ENCODE peak calls at places on chromosomes 13 and 19, in nine cellular contexts. A is tibial artery, H is sigmoid colon, D is astrocyte of the spinal cord, J is breast epithelium, F is cardiac fibroblast, X is AG09309, E is fibroblast of lung, C is uterus. B is an unnamed sample.

GRCh38 chr13:93238711-93239110 is 12.1 kb downstream of the GPC6 start:
- DNase-seq in A (no peak), H (no peak), D (no peak), J (no peak), F (no peak), X (no peak), E (no peak), C (no peak), B (no peak)

GRCh38 chr13:61086052-61086451 is 329.6 kb downstream of the PCDH20 start:
- DNase-seq in A (no peak), H (no peak), D (peak), J (no peak), F (no peak), X (no peak), E (no peak), C (no peak), B (no peak)

GRCh38 chr19:47663911-47664771 is 49.1 kb upstream of the EHD2 start:
- DNase-seq in A (peak), H (peak), D (peak), J (peak), F (peak), X (peak), E (peak), C (peak), B (peak)

GRCh38 chr19:6481541-6482342 is at the start of gene DENND1C:
- DNase-seq in A (no peak), H (no peak), D (no peak), J (no peak), F (peak), X (no peak), E (no peak), C (no peak), B (no peak)

GRCh38 chr19:3968556-3969434 is 2.1 kb downstream of the DAPK3 start:
- DNase-seq in A (peak), H (peak), D (peak), J (peak), F (peak), X (peak), E (peak), C (peak), B (peak)

GRCh38 chr19:31505596-31505910 is 156.3 kb upstream of the TSHZ3 start:
- DNase-seq in A (no peak), H (no peak), D (no peak), J (no peak), F (no peak), X (no peak), E (no peak), C (no peak), B (no peak)

GRCh38 chr13:75760182-75760981 is 124.3 kb downstream of the LMO7 start:
- DNase-seq in A (no peak), H (no peak), D (no peak), J (no peak), F (peak), X (no peak), E (peak), C (no peak), B (no peak)

GRCh38 chr19:12000152-12000981 is 35.1 kb downstream of the ZNF433 start:
- DNase-seq in A (no peak), H (no peak), D (peak), J (no peak), F (peak), X (no peak), E (no peak), C (no peak), B (peak)

GRCh38 chr19:13051581-13052165 is 51.0 kb downstream of the LYL1 start:
- DNase-seq in A (no peak), H (peak), D (peak), J (peak), F (peak), X (no peak), E (peak), C (peak), B (no peak)

GRCh38 chr13:83667606-83668005 is 214.7 kb downstream of the SLITRK1 start:
- DNase-seq in A (no peak), H (no peak), D (no peak), J (no peak), F (no peak), X (no peak), E (no peak), C (no peak), B (no peak)

GRCh38 chr13:113338451-113338850 is 25.5 kb downstream of the GRTP1 start:
- DNase-seq in A (no peak), H (no peak), D (no peak), J (no peak), F (no peak), X (no peak), E (no peak), C (no peak), B (no peak)

GRCh38 chr19:51020988-51021651 is 1.6 kb upstream of the KLK10 start:
- DNase-seq in A (no peak), H (no peak), D (peak), J (peak), F (peak), X (no peak), E (peak), C (no peak), B (peak)

GRCh38 chr13:50715402-50716146 is 127.9 kb downstream of the DLEU7 start:
- DNase-seq in A (peak), H (peak), D (no peak), J (no peak), F (no peak), X (no peak), E (no peak), C (no peak), B (no peak)

GRCh38 chr19:3115916-3116602 is 19.8 kb upstream of the GNA15 start:
- DNase-seq in A (no peak), H (no peak), D (no peak), J (peak), F (no peak), X (no peak), E (no peak), C (no peak), B (no peak)

GRCh38 chr13:111590796-111591195 is 270.4 kb downstream of the TEX29 start:
- DNase-seq in A (no peak), H (no peak), D (no peak), J (no peak), F (no peak), X (no peak), E (no peak), C (no peak), B (no peak)

GRCh38 chr19:3458595-3459284 is 21.6 kb downstream of the SMIM24 start:
- DNase-seq in A (peak), H (no peak), D (peak), J (no peak), F (peak), X (no peak), E (peak), C (peak), B (peak)

GRCh38 chr19:11494634-11495285 is 10.9 kb downstream of the ZNF653 start:
- DNase-seq in A (no peak), H (no peak), D (no peak), J (no peak), F (no peak), X (no peak), E (no peak), C (no peak), B (no peak)

GRCh38 chr13:53126803-53127202 is 98.2 kb downstream of the OLFM4 start:
- DNase-seq in A (peak), H (peak), D (no peak), J (no peak), F (no peak), X (no peak), E (peak), C (peak), B (no peak)

GRCh38 chr13:48096670-48097069 is 1.8 kb upstream of the MED4 start:
- DNase-seq in A (no peak), H (no peak), D (no peak), J (no peak), F (no peak), X (no peak), E (no peak), C (no peak), B (no peak)

GRCh38 chr13:66689628-66690027 is 540.5 kb downstream of the PCDH9 start:
- DNase-seq in A (no peak), H (no peak), D (peak), J (no peak), F (peak), X (no peak), E (peak), C (no peak), B (no peak)

GRCh38 chr19:31985001-31985605 is 360.3 kb upstream of the ZNF507 start:
- DNase-seq in A (no peak), H (no peak), D (no peak), J (no peak), F (no peak), X (no peak), E (peak), C (no peak), B (no peak)

GRCh38 chr19:784541-784940 is 12.7 kb upstream of the PTBP1 start:
- DNase-seq in A (no peak), H (no peak), D (no peak), J (no peak), F (no peak), X (no peak), E (no peak), C (no peak), B (no peak)

GRCh38 chr19:48244289-48244688 is 11.4 kb downstream of the CARD8 start:
- DNase-seq in A (no peak), H (no peak), D (peak), J (no peak), F (peak), X (no peak), E (no peak), C (no peak), B (no peak)

GRCh38 chr19:19179548-19180441 is 9.7 kb upstream of the MEF2B start:
- DNase-seq in A (no peak), H (no peak), D (no peak), J (no peak), F (no peak), X (no peak), E (no peak), C (no peak), B (no peak)

DNA sequence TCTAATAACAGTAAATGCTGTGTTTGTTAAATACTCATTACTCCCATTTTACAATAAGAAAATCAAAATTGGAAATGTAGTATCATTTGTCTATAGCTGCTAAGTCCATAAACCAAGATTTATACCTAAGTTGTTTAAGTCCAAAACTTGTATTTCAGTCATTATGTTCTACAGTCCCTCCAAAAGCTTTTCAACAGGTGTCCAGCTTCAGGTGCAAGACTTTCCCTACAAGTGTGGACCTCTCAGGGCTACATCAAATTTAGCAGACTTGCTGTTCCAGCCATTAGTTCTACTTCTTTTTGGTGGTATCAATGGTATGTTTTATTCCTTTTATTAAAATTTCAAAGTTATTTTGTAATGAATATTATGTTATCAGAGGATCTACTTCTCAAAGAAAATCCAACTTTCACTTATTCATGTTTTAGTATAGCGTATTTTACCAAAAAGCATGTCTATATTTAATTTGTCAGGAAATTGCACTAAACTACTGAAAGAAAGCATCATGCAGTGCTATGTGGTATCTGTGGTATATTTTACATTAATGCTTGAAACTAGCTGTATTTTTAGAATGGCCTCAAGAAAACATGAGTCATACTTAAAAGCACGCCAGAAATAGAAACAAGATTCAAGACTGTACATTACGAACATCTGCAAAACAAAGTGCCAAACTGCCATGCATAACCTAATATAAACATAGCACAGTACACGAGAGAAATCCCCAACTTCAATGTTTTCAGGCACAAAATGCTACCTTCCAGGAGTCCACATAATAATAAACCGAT is 44.5 kb downstream of the VWA8 start:
- DNase-seq in A (no peak), H (no peak), D (peak), J (no peak), F (peak), X (peak), E (peak), C (no peak), B (peak)
- H3K4me3 ChIP-seq in A (no peak), H (no peak), D (no peak), J (no peak), F (no peak), X (no peak), E (peak), C (no peak), B (no peak)

GRCh38 chr19:28727133-28727834 is 485.7 kb downstream of the UQCRFS1 start:
- DNase-seq in A (no peak), H (no peak), D (no peak), J (no peak), F (peak), X (no peak), E (peak), C (no peak), B (peak)
- TF ChIP-seq CTCF in A (no peak), H (no peak), D (no peak), J (no peak), F (peak), X (no peak), E (peak), C (no peak), B (peak)

DNA sequence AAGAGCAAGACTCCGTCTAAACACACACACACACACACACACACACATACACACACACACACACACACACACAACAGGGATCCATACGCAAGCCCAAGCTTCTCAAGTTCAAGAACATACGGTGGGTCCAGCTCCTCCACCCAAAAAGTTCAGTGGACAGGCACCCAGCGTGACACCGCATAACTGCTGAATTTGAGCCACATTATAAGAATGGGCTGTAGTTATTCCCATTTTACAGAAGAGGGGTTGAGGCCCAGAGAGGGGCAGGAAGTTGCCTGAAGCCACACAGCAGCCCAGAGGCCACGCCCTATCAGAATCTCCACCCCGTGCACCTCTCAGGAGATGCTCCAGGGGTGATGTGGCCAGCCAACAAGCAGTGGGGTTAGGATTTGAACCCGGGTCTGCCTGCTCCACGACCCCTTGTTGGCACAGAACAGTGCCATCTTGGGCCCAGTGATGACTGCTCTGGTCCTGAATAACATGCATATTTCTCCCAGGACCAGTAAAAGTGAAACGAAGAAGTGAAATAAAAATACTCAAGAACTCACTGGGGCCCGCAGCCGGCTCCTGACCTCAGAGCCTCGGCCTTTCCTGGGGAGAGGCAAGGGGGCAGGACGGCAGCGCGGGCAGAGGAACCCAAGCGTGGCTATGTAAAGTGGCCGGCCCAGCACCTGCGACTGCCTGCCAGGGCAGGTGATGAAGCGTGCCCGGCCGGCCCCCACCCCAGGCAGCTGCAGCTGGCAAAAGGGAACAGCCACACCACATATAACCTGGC is 61.9 kb downstream of the AP1M1 start:
- DNase-seq in A (no peak), H (no peak), D (no peak), J (no peak), F (no peak), X (no peak), E (no peak), C (no peak), B (no peak)
- H3K4me3 ChIP-seq in A (no peak), H (no peak), D (no peak), J (no peak), F (no peak), X (no peak), E (no peak), C (no peak), B (no peak)

DNA sequence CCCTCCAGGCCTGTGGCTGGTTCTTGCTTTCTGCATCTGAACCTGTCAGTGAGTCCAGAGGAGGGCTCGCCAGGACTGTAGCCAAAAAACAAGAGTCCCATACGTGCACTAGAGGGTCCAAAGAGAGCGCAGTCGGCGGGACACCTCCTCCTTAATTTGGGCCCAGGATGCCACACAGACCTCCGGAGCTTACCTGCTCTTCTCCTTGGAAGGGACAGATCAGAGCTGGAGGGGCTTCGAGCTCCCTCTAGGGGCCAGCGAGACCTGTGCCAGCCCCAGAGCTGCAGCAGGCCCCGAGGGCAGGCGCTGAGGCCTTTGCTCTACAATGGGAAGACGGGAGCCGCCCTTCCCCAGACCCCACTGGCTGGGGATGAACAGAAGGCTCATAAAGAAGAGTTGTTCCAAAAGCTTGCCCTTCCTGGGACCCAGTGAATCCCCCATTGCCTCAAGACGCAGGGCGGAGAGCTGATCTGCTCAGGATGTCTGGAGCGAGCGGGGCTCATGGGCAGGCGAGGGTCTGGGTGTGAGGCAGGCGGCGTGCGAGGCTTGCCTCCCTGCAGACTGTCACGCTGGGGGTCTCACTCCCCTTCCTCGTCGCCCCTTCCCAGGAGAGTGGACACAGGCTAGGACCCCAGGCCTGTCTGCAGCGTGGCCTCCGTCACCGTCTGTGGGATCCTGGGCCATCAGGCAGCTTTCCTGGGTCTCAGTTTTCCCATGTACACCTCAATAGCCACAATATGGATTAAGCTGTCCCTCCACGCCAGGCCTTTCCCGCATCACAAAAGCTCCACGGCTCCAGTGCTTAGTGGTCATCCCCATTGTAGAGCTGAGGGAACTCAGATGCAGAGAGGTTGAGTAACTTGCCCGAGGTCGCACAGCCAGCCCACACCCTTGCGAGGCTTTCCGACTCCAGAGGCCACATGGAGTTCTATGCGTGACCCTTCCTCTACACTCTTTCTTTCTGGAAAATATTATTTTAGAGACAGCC is 46.9 kb upstream of the VSTM2B start:
- DNase-seq in A (no peak), H (no peak), D (no peak), J (no peak), F (no peak), X (no peak), E (no peak), C (no peak), B (no peak)
- TF ChIP-seq CTCF in A (no peak), H (peak), D (no peak), J (no peak), F (no peak), X (peak), E (no peak), C (no peak), B (peak)

GRCh38 chr19:53520163-53520546 is 17.8 kb upstream of the ZNF331 start:
- DNase-seq in A (no peak), H (no peak), D (no peak), J (no peak), F (no peak), X (no peak), E (no peak), C (no peak), B (no peak)

GRCh38 chr19:53520547-53521372 is 17.2 kb upstream of the ZNF331 start:
- DNase-seq in A (peak), H (peak), D (peak), J (peak), F (peak), X (peak), E (peak), C (peak), B (peak)

GRCh38 chr19:53518716-53519115 is 19.2 kb upstream of the ZNF331 start:
- DNase-seq in A (no peak), H (no peak), D (no peak), J (no peak), F (no peak), X (no peak), E (no peak), C (no peak), B (no peak)

GRCh38 chr19:53519431-53519830 is 18.5 kb upstream of the ZNF331 start:
- DNase-seq in A (no peak), H (peak), D (no peak), J (no peak), F (no peak), X (no peak), E (no peak), C (peak), B (no peak)

GRCh38 chr19:53521373-53522202 is 16.4 kb upstream of the ZNF331 start:
- DNase-seq in A (no peak), H (no peak), D (no peak), J (no peak), F (no peak), X (no peak), E (no peak), C (no peak), B (no peak)
- H3K4me3 ChIP-seq in A (peak), H (peak), D (peak), J (peak), F (peak), X (peak), E (peak), C (peak), B (peak)

DNA sequence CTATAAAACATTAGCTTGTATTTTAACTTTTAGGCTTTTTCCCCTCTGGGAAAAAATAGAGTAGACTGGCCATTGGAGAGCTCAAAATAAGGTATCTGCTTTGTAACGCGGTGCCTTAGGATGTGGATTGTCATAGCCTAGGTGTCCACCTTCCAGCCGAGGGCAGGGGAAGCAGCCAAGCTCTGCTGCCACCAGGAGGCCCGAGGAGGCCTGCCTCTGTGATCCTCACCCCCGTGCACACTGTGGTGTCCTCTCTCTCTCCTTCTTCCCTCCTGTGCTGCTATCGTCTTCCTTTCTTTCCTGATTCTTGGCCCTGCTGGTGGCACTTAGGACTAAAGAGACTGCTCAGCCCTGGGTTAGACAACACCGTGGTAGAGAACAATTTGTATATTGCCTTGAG is 11.3 kb downstream of the HNRNPM start:
- DNase-seq in A (no peak), H (peak), D (no peak), J (no peak), F (no peak), X (no peak), E (no peak), C (no peak), B (no peak)
- TF ChIP-seq CTCF in A (no peak), H (no peak), D (peak), J (no peak), F (peak), X (peak), E (peak), C (no peak), B (peak)

GRCh38 chr13:34161829-34162544 is 344.0 kb downstream of the RFC3 start:
- DNase-seq in A (no peak), H (no peak), D (peak), J (no peak), F (peak), X (peak), E (peak), C (no peak), B (peak)
- H3K4me3 ChIP-seq in A (peak), H (no peak), D (no peak), J (peak), F (no peak), X (no peak), E (peak), C (no peak), B (no peak)

DNA sequence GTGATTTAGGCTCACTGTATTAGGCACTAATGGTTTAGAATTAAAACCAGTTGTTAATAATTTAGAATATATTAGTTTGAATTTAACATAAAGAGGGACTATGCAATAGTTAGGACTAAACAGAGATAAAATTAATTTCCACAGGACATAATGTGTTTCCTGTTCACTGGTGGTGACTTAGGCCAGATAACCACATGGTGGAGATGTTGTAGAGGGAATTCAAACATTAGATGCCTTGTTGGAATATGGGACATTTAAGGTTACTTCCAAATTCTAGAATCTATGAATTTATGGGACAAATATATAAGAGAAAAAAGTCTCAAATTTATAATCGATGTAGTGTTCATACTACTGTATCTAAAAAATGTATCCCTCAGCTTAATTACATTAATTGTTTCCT is 615.5 kb upstream of the KLHL1 start:
- DNase-seq in A (no peak), H (no peak), D (peak), J (no peak), F (peak), X (no peak), E (peak), C (no peak), B (peak)
- TF ChIP-seq CTCF in A (no peak), H (no peak), D (peak), J (no peak), F (no peak), X (no peak), E (peak), C (no peak), B (peak)